ENCODE peak calls at places on chromosomes 11 and 22, in five cellular contexts. H is glutamatergic neuron, O is astrocyte of the cerebellum, G is RWPE1, N is tibial nerve. X is an unnamed sample.

GRCh38 chr11:119293461-119293860 is 23.5 kb downstream of the MCAM start:
- DNase-seq in H (no peak), O (no peak), G (no peak), N (no peak), X (no peak)

GRCh38 chr11:10657308-10658271 is 36.0 kb downstream of the IRAG1 start:
- DNase-seq in H (no peak), O (peak), G (peak), N (no peak), X (no peak)

GRCh38 chr11:28245131-28245530 is 136.9 kb downstream of the METTL15 start:
- DNase-seq in H (no peak), O (peak), G (no peak), N (no peak), X (no peak)

GRCh38 chr11:131070365-131070764 is 154.1 kb upstream of the SNX19 start:
- DNase-seq in H (no peak), O (no peak), G (no peak), N (no peak), X (no peak)

GRCh38 chr11:35246725-35247124 is 107.8 kb downstream of the CD44 start:
- DNase-seq in H (no peak), O (no peak), G (no peak), N (no peak), X (no peak)

GRCh38 chr11:123580557-123581275 is 73.7 kb downstream of the SCN3B start:
- DNase-seq in H (peak), O (no peak), G (peak), N (no peak), X (no peak)

GRCh38 chr11:102751673-102752072 is 26.9 kb upstream of the MMP8 start:
- DNase-seq in H (no peak), O (no peak), G (no peak), N (no peak), X (no peak)

GRCh38 chr11:20112291-20113146 is 47.8 kb downstream of the DBX1 start:
- DNase-seq in H (no peak), O (peak), G (peak), N (peak), X (peak)

GRCh38 chr22:46815559-46815895 is 53.1 kb downstream of the TBC1D22A start:
- DNase-seq in H (no peak), O (no peak), G (no peak), N (no peak), X (no peak)

GRCh38 chr11:124644426-124645280 is 22.0 kb downstream of the TBRG1 start:
- DNase-seq in H (peak), O (peak), G (peak), N (peak), X (peak)

GRCh38 chr22:30434775-30435315 is 9.3 kb downstream of the MTFP1 start:
- DNase-seq in H (no peak), O (no peak), G (no peak), N (no peak), X (no peak)

GRCh38 chr11:102933627-102934026 is 21.9 kb downstream of the MMP13 start:
- DNase-seq in H (no peak), O (no peak), G (no peak), N (no peak), X (no peak)

GRCh38 chr22:38709306-38709705 is 3.6 kb downstream of the GTPBP1 start:
- DNase-seq in H (no peak), O (no peak), G (no peak), N (no peak), X (no peak)

GRCh38 chr11:120216426-120217102 is 5.7 kb downstream of the OAF start:
- DNase-seq in H (no peak), O (no peak), G (no peak), N (no peak), X (no peak)

GRCh38 chr11:117039897-117040296 is 58.3 kb downstream of the SIK3 start:
- DNase-seq in H (no peak), O (no peak), G (no peak), N (no peak), X (no peak)

GRCh38 chr11:33515347-33515746 is 185.3 kb downstream of the C11orf91 start:
- DNase-seq in H (no peak), O (no peak), G (no peak), N (no peak), X (no peak)

GRCh38 chr22:36087784-36088183 is 59.2 kb upstream of the RBFOX2 start:
- DNase-seq in H (no peak), O (no peak), G (no peak), N (no peak), X (no peak)

GRCh38 chr22:19579880-19580279 is 55.7 kb upstream of the CLDN5 start:
- DNase-seq in H (no peak), O (no peak), G (no peak), N (no peak), X (no peak)

GRCh38 chr22:50739279-50739691 is 1.3 kb downstream of the ACR start:
- DNase-seq in H (no peak), O (no peak), G (no peak), N (no peak), X (no peak)

GRCh38 chr11:107859459-107860239 is 1.1 kb upstream of the SLC35F2 start:
- DNase-seq in H (peak), O (no peak), G (peak), N (peak), X (no peak)

GRCh38 chr11:100445231-100445735 is 241.8 kb upstream of the ARHGAP42 start:
- DNase-seq in H (no peak), O (peak), G (no peak), N (no peak), X (no peak)

GRCh38 chr11:6568191-6568918 is 35.1 kb downstream of the RRP8 start:
- DNase-seq in H (no peak), O (peak), G (peak), N (no peak), X (peak)

GRCh38 chr11:79419120-79419519 is 21.7 kb downstream of the TENM4 start:
- DNase-seq in H (no peak), O (no peak), G (peak), N (no peak), X (no peak)

GRCh38 chr22:48746789-48747425 is 1080.8 kb downstream of the BRD1 start:
- DNase-seq in H (no peak), O (no peak), G (no peak), N (no peak), X (no peak)

GRCh38 chr22:48711669-48712068 is 1116.0 kb downstream of the BRD1 start:
- DNase-seq in H (no peak), O (no peak), G (no peak), N (no peak), X (no peak)

GRCh38 chr11:66317322-66317765 is 500 bp upstream of the CD248 start:
- DNase-seq in H (peak), O (no peak), G (no peak), N (peak), X (no peak)

GRCh38 chr11:44778200-44779100 is 51.7 kb downstream of the TSPAN18 start:
- DNase-seq in H (no peak), O (no peak), G (no peak), N (no peak), X (no peak)

GRCh38 chr11:106988151-106988806 is 30.0 kb downstream of the GUCY1A2 start:
- DNase-seq in H (no peak), O (peak), G (peak), N (no peak), X (no peak)

GRCh38 chr22:20089226-20089976 is 9.4 kb downstream of the DGCR8 start:
- DNase-seq in H (no peak), O (no peak), G (no peak), N (no peak), X (no peak)

GRCh38 chr11:19713221-19714092 is 820 bp downstream of the NAV2 start:
- DNase-seq in H (no peak), O (no peak), G (no peak), N (no peak), X (no peak)

GRCh38 chr11:70467196-70468085 is 69.1 kb downstream of the CTTN start:
- DNase-seq in H (peak), O (no peak), G (peak), N (peak), X (no peak)

GRCh38 chr11:19813158-19813879 is 100.7 kb downstream of the NAV2 start:
- DNase-seq in H (no peak), O (no peak), G (no peak), N (no peak), X (no peak)

GRCh38 chr11:71330349-71330748 is 78.0 kb upstream of the SHANK2 start:
- DNase-seq in H (no peak), O (no peak), G (no peak), N (no peak), X (no peak)

GRCh38 chr11:119309953-119310681 is 6.8 kb downstream of the MCAM start:
- DNase-seq in H (no peak), O (no peak), G (no peak), N (no peak), X (no peak)

DNA sequence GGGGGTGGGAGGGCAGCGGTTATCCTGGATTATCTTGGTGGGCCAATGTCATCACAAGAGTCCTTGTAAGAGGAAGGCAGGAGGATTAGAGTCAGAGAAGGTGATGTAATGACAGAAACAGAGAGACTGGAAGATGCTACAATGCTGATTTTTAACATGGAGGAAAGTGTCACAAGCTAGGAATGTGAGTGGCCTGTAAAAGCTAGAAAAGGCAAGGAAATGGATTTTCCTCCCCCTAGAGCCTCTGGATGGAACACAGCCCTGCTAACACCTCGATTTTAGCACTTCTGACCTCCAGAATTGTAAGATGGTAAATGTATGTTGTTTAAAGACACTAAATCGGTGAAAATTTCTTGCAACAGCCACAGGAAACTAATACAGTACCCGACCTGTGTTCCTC is 109.3 kb downstream of the MN1 start:
- DNase-seq in H (no peak), O (no peak), G (no peak), N (no peak), X (no peak)
- TF ChIP-seq CTCF in H (no peak), O (peak), G (no peak), N (no peak), X (no peak)

GRCh38 chr11:69000831-69001245 is 12.2 kb downstream of the MRGPRF start:
- DNase-seq in H (no peak), O (peak), G (peak), N (peak), X (peak)
- TF ChIP-seq CTCF in H (peak), O (peak), G (peak), N (peak), X (peak)

GRCh38 chr22:17368727-17369552 is at the start of gene CECR2:
- DNase-seq in H (peak), O (no peak), G (no peak), N (peak), X (no peak)

GRCh38 chr22:17368144-17368726 is 1.0 kb upstream of the CECR2 start:
- DNase-seq in H (no peak), O (no peak), G (no peak), N (no peak), X (no peak)

GRCh38 chr22:17366329-17366728 is 2.9 kb upstream of the CECR2 start:
- DNase-seq in H (no peak), O (no peak), G (no peak), N (no peak), X (no peak)

GRCh38 chr22:17369553-17370035 is 334 bp downstream of the CECR2 start:
- DNase-seq in H (peak), O (no peak), G (no peak), N (no peak), X (no peak)

GRCh38 chr22:17366830-17367229 is 2.4 kb upstream of the CECR2 start:
- DNase-seq in H (peak), O (no peak), G (no peak), N (no peak), X (no peak)
- TF ChIP-seq CTCF in H (peak), O (peak), G (no peak), N (no peak), X (no peak)

GRCh38 chr11:72812968-72813739 is 1.1 kb upstream of the ATG16L2 start:
- DNase-seq in H (peak), O (no peak), G (peak), N (no peak), X (no peak)

GRCh38 chr11:72814139-72814830 is at the start of gene ATG16L2:
- DNase-seq in H (peak), O (no peak), G (peak), N (peak), X (peak)

GRCh38 chr11:72813740-72814138 is 472 bp upstream of the ATG16L2 start:
- DNase-seq in H (no peak), O (no peak), G (peak), N (peak), X (no peak)

GRCh38 chr11:72816404-72816990 is 2.3 kb downstream of the ATG16L2 start:
- DNase-seq in H (no peak), O (no peak), G (no peak), N (no peak), X (no peak)

GRCh38 chr11:72814831-72815618 is 814 bp downstream of the ATG16L2 start:
- DNase-seq in H (no peak), O (no peak), G (no peak), N (no peak), X (no peak)
- TF ChIP-seq CTCF in H (no peak), O (no peak), G (no peak), N (no peak), X (no peak)

DNA sequence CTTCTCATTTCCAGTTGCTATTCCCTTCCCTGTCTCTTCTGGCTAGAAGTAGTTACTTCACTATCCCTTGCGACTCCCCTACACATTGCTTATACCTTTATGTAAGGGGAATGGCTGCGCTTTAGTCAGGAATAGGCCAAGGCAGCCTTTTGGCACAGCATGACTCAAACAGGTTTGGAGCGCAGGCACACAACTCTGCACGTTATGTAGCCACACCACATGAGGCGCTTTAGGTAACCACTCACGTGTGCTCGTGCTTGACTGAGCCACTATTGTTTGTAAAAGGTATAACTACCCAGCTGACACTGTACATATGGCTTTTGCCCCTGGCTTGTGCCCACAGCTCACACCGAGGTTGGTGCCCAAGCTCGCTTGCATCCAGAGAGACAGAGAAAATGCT is 46.7 kb upstream of the LIPT2 start:
- DNase-seq in H (no peak), O (no peak), G (no peak), N (no peak), X (no peak)
- TF ChIP-seq CTCF in H (no peak), O (no peak), G (no peak), N (no peak), X (no peak)

DNA sequence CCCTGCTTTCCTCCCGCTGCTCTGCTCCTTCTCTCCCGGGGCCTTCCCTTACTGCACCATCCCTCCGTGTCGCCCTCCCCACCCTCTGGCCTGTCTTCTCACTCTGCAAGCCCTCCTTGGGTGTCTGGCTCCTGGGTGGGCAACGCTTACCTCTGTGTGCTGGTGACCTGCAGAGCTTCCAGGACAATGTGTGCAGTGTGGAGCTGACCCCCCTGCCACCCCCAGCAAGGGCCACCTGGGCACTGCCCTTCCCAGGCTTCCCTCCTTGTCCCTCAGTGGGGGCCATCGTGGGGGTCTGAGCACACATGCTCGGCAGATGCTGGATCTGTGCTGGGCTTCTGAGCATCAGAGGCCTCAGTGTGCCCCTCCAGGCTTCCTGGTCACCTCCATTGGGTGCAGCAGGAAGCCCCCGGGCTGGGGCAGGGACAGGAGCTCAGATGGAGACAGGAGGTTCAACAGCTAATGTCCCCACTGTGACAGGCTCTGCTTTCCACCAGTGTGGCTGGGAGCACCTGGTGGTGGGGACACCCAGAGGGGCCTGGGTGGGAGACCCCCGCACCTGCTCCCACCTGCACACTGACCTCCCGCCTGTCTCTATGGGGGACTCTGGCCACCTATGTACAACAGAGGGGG is 7.8 kb upstream of the BRSK2 start:
- DNase-seq in H (no peak), O (no peak), G (no peak), N (no peak), X (no peak)
- TF ChIP-seq CTCF in H (no peak), O (no peak), G (no peak), N (no peak), X (no peak)

GRCh38 chr11:133082851-133083488 is 449.3 kb downstream of the OPCML start:
- DNase-seq in H (peak), O (no peak), G (peak), N (peak), X (no peak)
- TF ChIP-seq CTCF in H (peak), O (peak), G (peak), N (peak), X (peak)

GRCh38 chr11:64127267-64128072 is 38.4 kb downstream of the MACROD1 start:
- DNase-seq in H (no peak), O (no peak), G (no peak), N (no peak), X (no peak)
- TF ChIP-seq CTCF in H (no peak), O (no peak), G (no peak), N (no peak), X (no peak)

GRCh38 chr11:112288021-112288420 is 27.4 kb upstream of the PLET1 start:
- DNase-seq in H (no peak), O (no peak), G (no peak), N (no peak), X (no peak)
- TF ChIP-seq CTCF in H (no peak), O (no peak), G (no peak), N (no peak), X (no peak)

DNA sequence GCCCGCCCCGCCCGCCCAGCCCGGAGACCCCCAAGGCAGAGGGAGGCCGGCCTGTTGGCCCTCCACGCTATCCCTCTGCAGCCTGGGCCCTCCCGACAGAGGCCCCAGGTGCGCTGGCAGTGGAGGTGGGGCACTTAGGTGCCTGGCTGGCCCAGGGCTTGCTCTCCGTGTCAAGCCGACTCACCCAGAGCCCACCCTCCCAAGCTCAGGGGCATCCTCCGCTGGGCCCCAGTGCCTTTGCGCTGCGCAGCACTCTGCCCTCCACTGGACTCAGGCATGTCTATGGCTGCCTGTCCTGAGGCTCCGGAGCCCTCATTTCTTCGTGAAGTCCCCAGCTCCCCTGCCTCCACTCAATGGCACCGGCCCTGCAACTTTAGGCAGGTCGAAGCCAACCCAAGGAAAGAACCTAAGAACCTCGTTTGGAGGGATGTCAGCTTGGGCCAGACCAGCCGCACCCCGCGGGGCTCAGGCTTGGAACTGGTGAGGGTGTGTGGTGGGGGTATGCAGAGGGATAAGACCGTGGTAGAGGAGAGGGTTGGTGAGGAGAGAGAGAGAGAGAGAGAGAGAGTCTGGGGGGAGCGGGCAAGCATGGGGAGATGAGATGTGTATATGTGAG is 6.1 kb downstream of the SMIM45 start:
- DNase-seq in H (no peak), O (no peak), G (no peak), N (no peak), X (no peak)
- TF ChIP-seq CTCF in H (peak), O (no peak), G (peak), N (no peak), X (no peak)

X was measured in AG09319.